ENCODE peak calls at places on chromosome 6, in seven cellular contexts. K is NCI-H2029, P is fibroblast of pulmonary artery, G is activated gamma-delta T cell, X is GM12865, C is stromal cell of bone marrow, A is activated T-helper 1 cell treated with Interleukin-2 at 50 U/mL for 16 hours. V is an unnamed sample.

GRCh38 chr6:12751694-12752304 is 35.2 kb downstream of the PHACTR1 start:
- DNase-seq in P (peak; percentile 68), G (no peak), C (peak; percentile 18), A (no peak), X (peak; percentile 50), K (no peak), V (no peak)

GRCh38 chr6:30037182-30037788 is 23.8 kb upstream of the POLR1H start:
- DNase-seq in C (no peak), A (no peak), K (no peak), X (peak; percentile 26), G (no peak), P (peak; percentile 48), V (no peak)

GRCh38 chr6:39666706-39667489 is 58.3 kb downstream of the KIF6 start:
- DNase-seq in X (no peak), A (no peak), K (no peak), P (no peak), C (no peak), G (no peak), V (no peak)

GRCh38 chr6:37630281-37630799 is 67.3 kb downstream of the MDGA1 start:
- DNase-seq in K (no peak), X (no peak), G (no peak), A (no peak), P (peak; percentile 97), C (peak; percentile 99), V (no peak)

GRCh38 chr6:34138924-34139323 is 7.0 kb downstream of the GRM4 start:
- DNase-seq in K (no peak), X (no peak), G (no peak), A (no peak), C (no peak), P (no peak), V (no peak)

GRCh38 chr6:42454428-42454791 is 2.7 kb upstream of the TRERF1 start:
- DNase-seq in A (no peak), P (no peak), X (no peak), G (no peak), C (no peak), K (no peak), V (no peak)

GRCh38 chr6:16762265-16762546 is 946 bp upstream of the ATXN1 start:
- DNase-seq in K (no peak), X (no peak), C (no peak), P (no peak), A (no peak), G (no peak), V (no peak)

GRCh38 chr6:73143551-73143950 is 81.7 kb downstream of the KHDC1L start:
- DNase-seq in K (no peak), A (no peak), P (no peak), C (no peak), X (no peak), G (no peak), V (no peak)

GRCh38 chr6:13813621-13814175 is 659 bp downstream of the MCUR1 start:
- DNase-seq in C (peak; percentile 28), K (peak; percentile 90), G (no peak), X (no peak), A (peak; percentile 9), P (peak; percentile 62), V (peak; percentile 85)

GRCh38 chr6:110357298-110357695 is 852 bp downstream of the METTL24 start:
- DNase-seq in C (no peak), K (no peak), P (peak; percentile 4), A (no peak), X (no peak), G (no peak), V (peak; percentile 30)

GRCh38 chr6:148358196-148358785 is 15.7 kb downstream of the SASH1 start:
- DNase-seq in K (no peak), A (no peak), P (peak; percentile 88), G (no peak), X (no peak), C (peak; percentile 80), V (no peak)

GRCh38 chr6:148317739-148318138 is 24.9 kb upstream of the SASH1 start:
- DNase-seq in A (no peak), K (no peak), G (no peak), P (no peak), X (no peak), C (no peak), V (no peak)

GRCh38 chr6:22668307-22668706 is 98.9 kb downstream of the HDGFL1 start:
- DNase-seq in C (no peak), K (no peak), A (no peak), G (no peak), X (no peak), P (peak; percentile 3), V (no peak)

GRCh38 chr6:4103929-4104328 is 25.0 kb upstream of the FAM217A start:
- DNase-seq in X (no peak), K (no peak), A (no peak), C (no peak), G (no peak), P (no peak), V (no peak)

GRCh38 chr6:30494275-30494990 is 5.1 kb downstream of the HLA-E start:
- DNase-seq in K (no peak), G (no peak), X (peak; percentile 46), P (no peak), C (no peak), A (no peak), V (no peak)

GRCh38 chr6:85516168-85516567 is 66.3 kb downstream of the NT5E start:
- DNase-seq in P (peak; percentile 44), X (no peak), C (no peak), G (no peak), K (no peak), A (no peak), V (no peak)

V was measured in NCI-H1694.